ENCODE peak calls at places on chromosomes 11 and 22, in eight cellular contexts. O is stimulated activated CD8-positive, alpha-beta memory T cell treated with anti-CD3 and anti-CD28 coated beads, Interleukin-4, amount 100 ng/mL, for 24 hours; Z is heart left ventricle; Y is head of caudate nucleus; L is NCI-H226; K is AG09319; S is astrocyte of the spinal cord; G is stimulated activated CD4-positive, alpha-beta T cell treated with anti-CD3 and anti-CD28 coated beads, Interleukin-12 subunit alpha, Interleukin-12 subunit beta, amount 100 ng/mL, for 24 hours. X is an unnamed sample.

GRCh38 chr11:73478737-73479347 is 102.6 kb downstream of the RELT start:
- DNase-seq in S (peak), K (no peak), O (no peak), L (peak), G (no peak), Z (no peak), Y (no peak), X (no peak)

GRCh38 chr11:134476435-134477021 is 64.5 kb upstream of the B3GAT1 start:
- DNase-seq in S (no peak), K (no peak), Y (no peak), Z (no peak), L (peak), O (no peak), G (no peak), X (no peak)

GRCh38 chr22:38163844-38164577 is 17.6 kb downstream of the PLA2G6 start:
- DNase-seq in Z (no peak), S (no peak), L (no peak), G (no peak), K (no peak), O (no peak), Y (no peak), X (no peak)

GRCh38 chr11:9203715-9204311 is 61.3 kb downstream of the DENND5A start:
- DNase-seq in G (no peak), K (no peak), O (no peak), Z (peak), S (no peak), L (no peak), Y (peak), X (no peak)

GRCh38 chr11:117885777-117886176 is 9.3 kb upstream of the FXYD6 start:
- DNase-seq in Z (peak), O (no peak), Y (no peak), S (peak), K (no peak), L (no peak), G (no peak), X (no peak)

GRCh38 chr11:104148074-104148473 is 15.9 kb downstream of the PDGFD start:
- DNase-seq in L (no peak), O (no peak), Y (no peak), G (no peak), Z (no peak), S (peak), K (no peak), X (no peak)

GRCh38 chr22:37443086-37443485 is 15.8 kb upstream of the ELFN2 start:
- DNase-seq in L (no peak), G (no peak), O (no peak), Z (no peak), Y (no peak), K (no peak), S (no peak), X (no peak)

GRCh38 chr11:72954860-72955259 is 140.6 kb downstream of the ATG16L2 start:
- DNase-seq in O (no peak), Y (no peak), L (peak), Z (peak), G (no peak), S (no peak), K (no peak), X (no peak)

GRCh38 chr22:35597692-35598395 is 19.3 kb downstream of the MB start:
- DNase-seq in Y (no peak), L (no peak), Z (peak), O (no peak), G (no peak), K (no peak), S (no peak), X (no peak)

GRCh38 chr11:1153951-1154487 is 3.7 kb upstream of the MUC5AC start:
- DNase-seq in Z (no peak), S (peak), K (peak), G (no peak), L (peak), O (no peak), Y (no peak), X (no peak)

GRCh38 chr11:116276051-116277044 is 496.4 kb downstream of the BUD13 start:
- DNase-seq in S (peak), O (peak), K (no peak), Y (peak), G (peak), Z (peak), L (no peak), X (peak)

GRCh38 chr11:118908931-118909618 is 16.7 kb downstream of the BCL9L start:
- DNase-seq in Z (peak), Y (peak), S (peak), G (no peak), K (peak), L (peak), O (no peak), X (no peak)

GRCh38 chr11:79087238-79087956 is 353.4 kb downstream of the TENM4 start:
- DNase-seq in K (no peak), G (no peak), S (peak), L (peak), Y (no peak), Z (no peak), O (no peak), X (no peak)

GRCh38 chr22:49334976-49335375 is 492.7 kb downstream of the BRD1 start:
- DNase-seq in Z (no peak), S (no peak), K (no peak), L (no peak), O (no peak), G (no peak), Y (no peak), X (no peak)

GRCh38 chr22:38325575-38325974 is 8.3 kb upstream of the CSNK1E start:
- DNase-seq in O (no peak), K (no peak), Y (no peak), Z (no peak), G (no peak), S (no peak), L (no peak), X (no peak)

GRCh38 chr11:69435161-69435990 is 46.1 kb upstream of the LINC01488 start:
- DNase-seq in S (no peak), Z (peak), O (no peak), K (no peak), Y (no peak), G (no peak), L (no peak), X (no peak)

GRCh38 chr22:42275176-42275575 is 4.7 kb upstream of the TCF20 start:
- DNase-seq in G (no peak), S (no peak), O (no peak), Y (no peak), Z (no peak), L (no peak), K (no peak), X (no peak)

GRCh38 chr11:2211113-2211971 is 39.7 kb upstream of the TH start:
- DNase-seq in O (no peak), Z (peak), G (no peak), Y (no peak), S (no peak), L (no peak), K (no peak), X (no peak)

GRCh38 chr11:76781046-76781801 is 1.9 kb upstream of the TSKU start:
- DNase-seq in G (no peak), Z (no peak), K (peak), S (no peak), O (no peak), Y (no peak), L (no peak), X (no peak)

GRCh38 chr11:19828382-19829108 is 115.9 kb downstream of the NAV2 start:
- DNase-seq in L (no peak), K (no peak), Z (no peak), Y (no peak), O (no peak), S (no peak), G (no peak), X (no peak)

GRCh38 chr11:118438314-118438931 is 2.1 kb downstream of the KMT2A start:
- DNase-seq in G (peak), O (peak), K (peak), Z (peak), S (peak), L (peak), Y (peak), X (no peak)

GRCh38 chr11:12696911-12697581 is 22.8 kb downstream of the TEAD1 start:
- DNase-seq in S (no peak), Y (no peak), G (no peak), Z (no peak), K (no peak), O (no peak), L (no peak), X (no peak)

GRCh38 chr11:64358907-64359711 is at the start of gene RPS6KA4:
- DNase-seq in S (peak), Z (peak), G (no peak), O (no peak), L (peak), Y (peak), K (no peak), X (no peak)

GRCh38 chr11:30889116-30889765 is 303.1 kb upstream of the MPPED2 start:
- DNase-seq in K (no peak), L (peak), Z (no peak), Y (no peak), S (peak), O (no peak), G (no peak), X (no peak)

GRCh38 chr11:87180743-87181142 is 143.0 kb downstream of the TMEM135 start:
- DNase-seq in Y (no peak), Z (no peak), O (no peak), S (peak), L (peak), G (no peak), K (peak), X (no peak)

GRCh38 chr22:49292909-49293308 is 534.8 kb downstream of the BRD1 start:
- DNase-seq in Y (no peak), O (no peak), Z (no peak), S (no peak), L (no peak), G (no peak), K (no peak), X (no peak)

GRCh38 chr11:113255096-113255495 is 59.3 kb upstream of the TTC12 start:
- DNase-seq in G (no peak), S (no peak), L (no peak), K (no peak), Y (no peak), Z (no peak), O (no peak), X (no peak)

GRCh38 chr11:69121621-69122336 is 34.0 kb upstream of the SMIM38 start:
- DNase-seq in O (no peak), L (no peak), G (no peak), S (no peak), K (no peak), Z (no peak), Y (no peak), X (no peak)

GRCh38 chr22:21672107-21672629 is 6.4 kb downstream of the PPIL2 start:
- DNase-seq in S (no peak), Z (no peak), G (no peak), Y (no peak), K (no peak), L (no peak), O (no peak), X (no peak)

GRCh38 chr11:117185739-117186430 is 7.3 kb downstream of the SIDT2 start:
- DNase-seq in S (no peak), L (no peak), K (no peak), Y (no peak), O (no peak), G (no peak), Z (no peak), X (no peak)

GRCh38 chr11:45217991-45218390 is 68.2 kb downstream of the SYT13 start:
- DNase-seq in G (no peak), Y (no peak), O (no peak), Z (no peak), K (no peak), S (no peak), L (peak), X (no peak)

X was measured in activated naive CD8-positive, alpha-beta T cell treated with anti-CD3 and anti-CD28 coated beads, Interleukin-2, amount 50 U/mL, for 16 hours.